ENCODE peak calls at places on chromosome 1, in four cellular contexts. H is AG08395, G is GM04503, K is Calu3. L is an unnamed sample.

GRCh38 chr1:24694380-24694843 is 50.8 kb upstream of the CLIC4 start:
- DNase-seq in K (no peak), H (no peak), G (no peak), L (no peak)

GRCh38 chr1:3474421-3474820 is 20.0 kb downstream of the ARHGEF16 start:
- DNase-seq in K (no peak), G (no peak), H (no peak), L (no peak)

GRCh38 chr1:88175631-88176226 is 508.3 kb upstream of the PKN2 start:
- DNase-seq in G (no peak), H (no peak), K (peak; percentile 61), L (no peak)

GRCh38 chr1:61388586-61388985 is 306.2 kb downstream of the NFIA start:
- DNase-seq in K (no peak), H (no peak), G (peak; percentile 7), L (no peak)

GRCh38 chr1:72366473-72366872 is 84.1 kb upstream of the NEGR1 start:
- DNase-seq in G (no peak), H (peak; percentile 10), K (peak; percentile 57), L (no peak)

GRCh38 chr1:228293816-228294500 is 86.1 kb downstream of the OBSCN start:
- DNase-seq in K (no peak), H (no peak), G (no peak), L (no peak)

GRCh38 chr1:233075045-233075444 is 124.6 kb downstream of the NTPCR start:
- DNase-seq in K (no peak), H (peak; percentile 59), G (peak; percentile 92), L (peak; percentile 33)

GRCh38 chr1:29409616-29410015 is 173.3 kb downstream of the PTPRU start:
- DNase-seq in K (no peak), H (no peak), G (no peak), L (no peak)

GRCh38 chr1:118084400-118084799 is 100.6 kb downstream of the SPAG17 start:
- DNase-seq in G (no peak), K (no peak), H (no peak), L (no peak)

GRCh38 chr1:49016030-49016991 is 239.6 kb upstream of the BEND5 start:
- DNase-seq in K (no peak), H (peak; percentile 11), G (no peak), L (no peak)

GRCh38 chr1:227545361-227545760 is 18.0 kb upstream of the ZNF678 start:
- DNase-seq in H (no peak), K (no peak), G (no peak), L (no peak)

GRCh38 chr1:158153179-158153578 is 27.5 kb upstream of the CD1D start:
- DNase-seq in K (no peak), H (no peak), G (no peak), L (no peak)

L was measured in hepatic stellate cell.